ENCODE peak calls at places on chromosomes 13 and 19, in six cellular contexts. One of them, this sample, is unnamed.

GRCh38 chr19:49324801-49325491 is at the start of gene SLC6A16:
- DNase-seq in HL-60: no peak
- DNase-seq in left lung: no peak
- DNase-seq in BE2C: no peak
- DNase-seq in gastrocnemius medialis: no peak
- DNase-seq in OCI-LY7: no peak
- DNase-seq in this sample: no peak

GRCh38 chr13:43033038-43033437 is 9.7 kb downstream of the DNAJC15 start:
- DNase-seq in HL-60: no peak
- DNase-seq in left lung: no peak
- DNase-seq in BE2C: no peak
- DNase-seq in gastrocnemius medialis: no peak
- DNase-seq in OCI-LY7: no peak
- DNase-seq in this sample: no peak

GRCh38 chr13:64993514-64994164 is 2236.5 kb downstream of the PCDH9 start:
- DNase-seq in HL-60: no peak
- DNase-seq in left lung: no peak
- DNase-seq in BE2C: no peak
- DNase-seq in gastrocnemius medialis: no peak
- DNase-seq in OCI-LY7: peak; percentile 25
- DNase-seq in this sample: no peak

GRCh38 chr19:2059422-2060201 is 8.6 kb upstream of the MKNK2 start:
- DNase-seq in HL-60: no peak
- DNase-seq in left lung: peak; percentile 89
- DNase-seq in BE2C: peak; percentile 53
- DNase-seq in gastrocnemius medialis: peak; percentile 91
- DNase-seq in OCI-LY7: no peak
- DNase-seq in this sample: no peak

GRCh38 chr13:49956131-49956530 is 20.0 kb upstream of the SPRYD7 start:
- DNase-seq in HL-60: peak; percentile 65
- DNase-seq in left lung: no peak
- DNase-seq in BE2C: no peak
- DNase-seq in gastrocnemius medialis: no peak
- DNase-seq in OCI-LY7: no peak
- DNase-seq in this sample: no peak

GRCh38 chr19:36807029-36807428 is 31.2 kb downstream of the ZNF790 start:
- DNase-seq in HL-60: no peak
- DNase-seq in left lung: no peak
- DNase-seq in BE2C: no peak
- DNase-seq in gastrocnemius medialis: no peak
- DNase-seq in OCI-LY7: no peak
- DNase-seq in this sample: no peak

GRCh38 chr19:38838208-38838985 is 6.8 kb upstream of the ECH1 start:
- DNase-seq in HL-60: no peak
- DNase-seq in left lung: no peak
- DNase-seq in BE2C: peak; percentile 36
- DNase-seq in gastrocnemius medialis: no peak
- DNase-seq in OCI-LY7: no peak
- DNase-seq in this sample: no peak

GRCh38 chr19:861756-862528 is 2.5 kb downstream of the CFD start:
- DNase-seq in HL-60: peak; percentile 72
- DNase-seq in left lung: no peak
- DNase-seq in BE2C: peak; percentile 80
- DNase-seq in gastrocnemius medialis: no peak
- DNase-seq in OCI-LY7: peak; percentile 93
- DNase-seq in this sample: no peak

GRCh38 chr19:5991244-5991838 is 13.4 kb upstream of the RANBP3 start:
- DNase-seq in HL-60: no peak
- DNase-seq in left lung: no peak
- DNase-seq in BE2C: no peak
- DNase-seq in gastrocnemius medialis: no peak
- DNase-seq in OCI-LY7: no peak
- DNase-seq in this sample: no peak

GRCh38 chr13:113209336-113209879 is at the start of gene CUL4A:
- DNase-seq in HL-60: no peak
- DNase-seq in left lung: peak; percentile 81
- DNase-seq in BE2C: peak; percentile 85
- DNase-seq in gastrocnemius medialis: peak; percentile 69
- DNase-seq in OCI-LY7: peak; percentile 61
- DNase-seq in this sample: peak; percentile 57

GRCh38 chr19:1393841-1394240 is 7.5 kb downstream of the GAMT start:
- DNase-seq in HL-60: no peak
- DNase-seq in left lung: no peak
- DNase-seq in BE2C: no peak
- DNase-seq in gastrocnemius medialis: no peak
- DNase-seq in OCI-LY7: no peak
- DNase-seq in this sample: no peak

GRCh38 chr19:9165256-9165655 is 13.5 kb upstream of the OR7D2 start:
- DNase-seq in HL-60: no peak
- DNase-seq in left lung: no peak
- DNase-seq in BE2C: no peak
- DNase-seq in gastrocnemius medialis: no peak
- DNase-seq in OCI-LY7: no peak
- DNase-seq in this sample: no peak

GRCh38 chr13:31161583-31162150 is at the start of gene HSPH1:
- DNase-seq in HL-60: peak; percentile 96
- DNase-seq in left lung: peak; percentile 99
- DNase-seq in BE2C: peak; percentile 99
- DNase-seq in gastrocnemius medialis: peak; percentile 97
- DNase-seq in OCI-LY7: peak; percentile 99
- DNase-seq in this sample: peak; percentile 98
- TF ChIP-seq CTCF in HL-60: no peak
- TF ChIP-seq CTCF in left lung: no peak
- TF ChIP-seq CTCF in BE2C: peak; percentile 10
- TF ChIP-seq CTCF in gastrocnemius medialis: peak; percentile 28
- TF ChIP-seq CTCF in OCI-LY7: peak; percentile 45
- TF ChIP-seq CTCF in this sample: no peak

GRCh38 chr19:27758626-27759505 is 1454.1 kb downstream of the UQCRFS1 start:
- DNase-seq in HL-60: no peak
- DNase-seq in left lung: no peak
- DNase-seq in BE2C: no peak
- DNase-seq in gastrocnemius medialis: no peak
- DNase-seq in OCI-LY7: no peak
- DNase-seq in this sample: no peak
- TF ChIP-seq CTCF in HL-60: no peak
- TF ChIP-seq CTCF in left lung: no peak
- TF ChIP-seq CTCF in BE2C: no peak
- TF ChIP-seq CTCF in gastrocnemius medialis: no peak
- TF ChIP-seq CTCF in OCI-LY7: no peak
- TF ChIP-seq CTCF in this sample: no peak

GRCh38 chr19:46927893-46928292 is 67.1 kb downstream of the ARHGAP35 start:
- DNase-seq in HL-60: no peak
- DNase-seq in left lung: no peak
- DNase-seq in BE2C: no peak
- DNase-seq in gastrocnemius medialis: no peak
- DNase-seq in OCI-LY7: no peak
- DNase-seq in this sample: no peak

GRCh38 chr19:46931197-46931596 is 70.4 kb downstream of the ARHGAP35 start:
- DNase-seq in HL-60: no peak
- DNase-seq in left lung: no peak
- DNase-seq in BE2C: no peak
- DNase-seq in gastrocnemius medialis: no peak
- DNase-seq in OCI-LY7: no peak
- DNase-seq in this sample: no peak

GRCh38 chr19:46927106-46927505 is 66.3 kb downstream of the ARHGAP35 start:
- DNase-seq in HL-60: no peak
- DNase-seq in left lung: no peak
- DNase-seq in BE2C: no peak
- DNase-seq in gastrocnemius medialis: no peak
- DNase-seq in OCI-LY7: no peak
- DNase-seq in this sample: no peak

GRCh38 chr19:46926201-46927071 is 65.6 kb downstream of the ARHGAP35 start:
- DNase-seq in HL-60: no peak
- DNase-seq in left lung: no peak
- DNase-seq in BE2C: no peak
- DNase-seq in gastrocnemius medialis: no peak
- DNase-seq in OCI-LY7: peak; percentile 40
- DNase-seq in this sample: no peak

GRCh38 chr19:46928951-46929350 is 68.2 kb downstream of the ARHGAP35 start:
- DNase-seq in HL-60: no peak
- DNase-seq in left lung: no peak
- DNase-seq in BE2C: no peak
- DNase-seq in gastrocnemius medialis: no peak
- DNase-seq in OCI-LY7: no peak
- DNase-seq in this sample: no peak
- TF ChIP-seq CTCF in HL-60: no peak
- TF ChIP-seq CTCF in left lung: no peak
- TF ChIP-seq CTCF in BE2C: peak; percentile 22
- TF ChIP-seq CTCF in gastrocnemius medialis: no peak
- TF ChIP-seq CTCF in OCI-LY7: peak; percentile 50
- TF ChIP-seq CTCF in this sample: no peak

DNA sequence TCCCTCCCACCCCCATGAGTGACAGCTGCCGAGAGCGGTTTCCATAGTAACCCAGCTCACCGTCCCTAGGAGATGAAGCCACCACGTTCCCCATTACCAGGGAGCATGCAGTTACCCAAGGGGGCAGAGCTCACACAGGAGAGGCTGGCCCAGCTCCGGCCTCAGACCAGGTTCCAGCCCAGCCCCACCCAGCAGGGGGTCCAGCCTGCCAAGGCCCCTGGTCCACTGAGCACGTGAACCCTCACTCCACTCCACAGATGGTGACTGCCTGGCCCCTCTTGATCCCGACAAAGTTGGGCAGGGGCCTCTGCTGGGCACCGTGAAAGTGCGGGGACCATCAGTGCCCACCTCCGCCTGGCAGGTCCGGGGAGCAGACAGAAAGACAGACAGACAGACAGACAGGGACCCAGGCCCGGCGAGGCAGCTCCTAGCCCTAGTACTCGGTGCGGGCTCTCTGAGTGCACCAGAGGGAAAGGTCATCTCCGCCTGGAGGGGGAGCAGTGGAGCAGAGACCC is 50.7 kb downstream of the CELF5 start:
- DNase-seq in HL-60: no peak
- DNase-seq in left lung: no peak
- DNase-seq in BE2C: peak; percentile 46
- DNase-seq in gastrocnemius medialis: no peak
- DNase-seq in OCI-LY7: peak; percentile 80
- DNase-seq in this sample: no peak
- TF ChIP-seq CTCF in HL-60: no peak
- TF ChIP-seq CTCF in left lung: no peak
- TF ChIP-seq CTCF in BE2C: peak; percentile 74
- TF ChIP-seq CTCF in gastrocnemius medialis: no peak
- TF ChIP-seq CTCF in OCI-LY7: peak; percentile 98
- TF ChIP-seq CTCF in this sample: no peak